ENCODE peak calls at places on chromosomes 11 and 22, in six cellular contexts. Y is bronchial epithelial cell, K is uterus, U is psoas muscle, B is esophagus squamous epithelium, H is fibroblast of lung. D is an unnamed sample. For H3K27me3 and H3K36me3, the result is how much of the 10 kb centered on the place peaks cover.

GRCh38 chr22:44037519-44038370 is 13.6 kb downstream of the PARVB start:
- DNase-seq in K (peak), H (peak), Y (peak), B (no peak), U (peak), D (peak)

GRCh38 chr11:62603072-62603408 is 1.4 kb upstream of the MTA2 start:
- DNase-seq in Y (no peak), K (no peak), H (no peak), B (no peak), U (no peak), D (no peak)

GRCh38 chr11:94868468-94868867 is 100.3 kb downstream of the AMOTL1 start:
- DNase-seq in Y (no peak), H (no peak), U (no peak), B (no peak), K (no peak), D (no peak)

GRCh38 chr11:108199446-108200321 is 22.8 kb downstream of the NPAT start:
- DNase-seq in H (peak), Y (peak), B (no peak), K (no peak), U (no peak), D (no peak)

GRCh38 chr22:35119494-35119893 is 53.5 kb downstream of the ISX start:
- DNase-seq in U (no peak), H (no peak), Y (no peak), K (no peak), B (no peak), D (no peak)

GRCh38 chr22:28015056-28015445 is 96.0 kb upstream of the PITPNB start:
- DNase-seq in B (no peak), U (no peak), K (no peak), Y (no peak), H (no peak), D (no peak)

GRCh38 chr22:19774628-19775027 is 14.1 kb downstream of the TBX1 start:
- DNase-seq in H (no peak), K (no peak), B (no peak), U (no peak), Y (no peak), D (no peak)

GRCh38 chr11:95790933-95791247 is 592 bp downstream of the CEP57 start:
- DNase-seq in K (peak), B (peak), Y (peak), U (no peak), H (peak), D (peak)

GRCh38 chr22:50086526-50086925 is 1.3 kb upstream of the MLC1 start:
- DNase-seq in K (no peak), U (no peak), B (no peak), Y (no peak), H (peak), D (no peak)

GRCh38 chr11:77401486-77402217 is 72.2 kb downstream of the PAK1 start:
- DNase-seq in H (no peak), B (no peak), U (no peak), K (no peak), Y (peak), D (peak)

GRCh38 chr11:108221981-108222685 is at the start of gene NPAT:
- DNase-seq in K (no peak), B (no peak), H (no peak), Y (no peak), U (no peak), D (no peak)

GRCh38 chr11:32448232-32448631 is 12.9 kb upstream of the WT1 start:
- DNase-seq in H (peak), Y (peak), U (no peak), K (no peak), B (no peak), D (no peak)

GRCh38 chr11:26621147-26621546 is 49.1 kb upstream of the MUC15 start:
- DNase-seq in K (no peak), H (peak), U (no peak), Y (peak), B (no peak), D (peak)

GRCh38 chr11:123407124-123407995 is 22.7 kb upstream of the GRAMD1B start:
- DNase-seq in Y (peak), B (no peak), H (peak), U (peak), K (no peak), D (peak)

GRCh38 chr11:17714356-17714854 is 5.0 kb upstream of the MYOD1 start:
- DNase-seq in K (no peak), Y (no peak), U (peak), H (no peak), B (no peak), D (no peak)
- H3K27me3 ChIP-seq in K (under half), Y (under half), U (under half), H (under half), B (under half), D (under half)

GRCh38 chr22:29314074-29314473 is 1.4 kb downstream of the RASL10A start:
- DNase-seq in U (peak), B (no peak), Y (no peak), H (no peak), K (no peak), D (no peak)

GRCh38 chr22:29311468-29312217 is 3.9 kb downstream of the RASL10A start:
- DNase-seq in Y (no peak), K (peak), U (peak), B (no peak), H (no peak), D (no peak)

GRCh38 chr22:29312218-29313125 is 3.0 kb downstream of the RASL10A start:
- DNase-seq in Y (no peak), K (no peak), H (no peak), U (no peak), B (no peak), D (no peak)

GRCh38 chr22:29314537-29315285 is 786 bp downstream of the RASL10A start:
- DNase-seq in K (no peak), H (no peak), B (no peak), Y (no peak), U (peak), D (no peak)

DNA sequence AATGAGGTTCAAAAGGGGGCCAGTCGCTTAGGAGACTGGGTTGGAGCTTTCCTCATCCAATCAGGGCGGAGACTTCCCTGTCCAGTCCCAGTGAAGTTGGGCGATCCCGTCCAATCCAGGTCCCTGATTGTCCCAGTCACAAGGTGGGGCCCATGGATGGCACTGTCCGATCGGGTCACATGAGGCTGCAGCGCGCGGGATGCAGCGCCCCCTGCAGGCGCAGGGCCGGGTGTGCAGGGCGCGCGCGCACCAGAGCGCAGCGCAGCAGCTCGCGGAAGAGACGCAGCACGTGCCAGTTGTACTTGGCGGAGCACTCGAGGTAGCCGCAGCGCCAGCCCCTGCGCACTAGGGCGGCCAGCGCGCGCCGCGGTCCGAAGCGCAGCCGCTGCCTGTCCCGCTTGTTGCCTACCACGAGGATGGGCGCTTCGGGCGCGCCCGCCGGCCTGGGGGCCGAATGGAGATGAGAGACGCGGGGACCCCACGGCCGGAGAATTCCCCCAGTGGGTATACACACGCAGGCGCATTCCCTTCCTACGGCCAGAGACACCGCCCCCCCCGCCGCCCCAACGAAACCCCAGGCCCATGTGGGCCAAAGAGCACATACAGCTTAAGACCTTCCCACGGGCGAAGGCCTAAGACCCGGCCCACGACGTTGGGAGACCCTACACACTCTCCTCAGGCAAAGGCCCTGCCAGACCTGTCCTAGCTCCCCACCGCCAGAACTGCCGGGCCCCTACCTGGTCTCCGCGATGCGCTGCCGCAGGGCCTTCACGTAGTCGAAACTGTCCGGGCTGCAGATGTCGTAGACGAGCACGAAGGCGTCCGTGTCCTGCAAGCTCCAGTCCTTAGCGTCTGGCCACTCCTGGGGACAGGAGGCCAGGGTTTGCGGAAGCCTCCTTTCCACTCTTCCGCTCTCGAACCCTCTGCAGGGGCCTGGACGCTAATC is 2.1 kb downstream of the RASL10A start:
- DNase-seq in H (no peak), U (peak), K (peak), Y (no peak), B (no peak), D (no peak)
- H3K4me3 ChIP-seq in H (no peak), U (no peak), K (no peak), Y (no peak), B (peak), D (no peak)

DNA sequence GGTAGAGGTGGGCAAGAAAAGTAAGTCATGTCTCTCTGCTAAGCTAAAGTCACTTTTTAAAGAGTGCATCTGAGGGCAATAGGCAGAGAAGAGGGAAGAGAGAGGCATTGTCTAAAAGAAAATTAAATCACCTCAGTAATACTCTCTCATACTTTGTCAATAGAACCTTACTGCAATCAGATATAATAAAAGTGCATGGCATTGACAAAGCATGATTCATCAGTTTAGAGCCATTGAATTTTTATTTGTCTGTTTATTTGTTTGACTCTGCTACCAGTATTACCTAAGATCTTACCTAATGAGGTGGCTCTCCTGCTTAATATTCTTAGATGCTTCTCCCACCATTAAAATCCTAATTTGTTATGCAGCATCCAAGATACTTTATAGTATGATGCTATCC is 209.0 kb downstream of the PGR start:
- DNase-seq in K (no peak), Y (peak), B (no peak), U (no peak), H (no peak), D (no peak)
- H3K36me3 ChIP-seq in K (under half), Y (under half), B (under half), U (under half), H (under half), D (under half)

GRCh38 chr11:116578971-116579687 is 193.7 kb downstream of the BUD13 start:
- DNase-seq in B (no peak), U (no peak), K (peak), Y (no peak), H (no peak), D (peak)
- H3K27me3 ChIP-seq in B (under half), U (under half), K (under half), Y (under half), H (under half), D (under half)

DNA sequence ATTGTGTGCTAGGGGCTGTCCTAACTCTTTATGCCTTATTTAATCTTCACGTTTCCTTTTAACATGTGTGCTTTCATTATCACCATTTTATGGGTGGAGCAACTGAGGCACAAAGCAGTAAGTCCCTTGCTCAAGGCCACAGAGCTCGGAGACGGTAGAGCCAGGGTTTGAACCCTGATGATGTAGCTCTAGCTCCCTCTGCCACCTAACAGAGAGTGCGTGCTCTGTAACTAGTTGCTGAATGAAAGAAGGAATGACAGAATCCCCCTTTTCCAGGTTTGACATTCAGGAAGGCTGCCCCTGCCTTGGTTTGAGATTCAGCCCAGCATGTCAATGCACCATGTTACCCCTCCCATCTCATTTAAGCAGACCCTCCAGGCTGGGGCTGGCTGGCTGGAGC is 193.3 kb upstream of the NAV2 start:
- DNase-seq in K (no peak), B (no peak), Y (no peak), U (no peak), H (no peak), D (no peak)
- H3K4me3 ChIP-seq in K (no peak), B (no peak), Y (no peak), U (no peak), H (no peak), D (no peak)

GRCh38 chr11:65634440-65634839 is 3.5 kb upstream of the SIPA1 start:
- DNase-seq in Y (no peak), H (no peak), K (no peak), U (no peak), B (no peak), D (no peak)
- H3K36me3 ChIP-seq in Y (under half), H (under half), K (under half), U (under half), B (half or more), D (under half)

DNA sequence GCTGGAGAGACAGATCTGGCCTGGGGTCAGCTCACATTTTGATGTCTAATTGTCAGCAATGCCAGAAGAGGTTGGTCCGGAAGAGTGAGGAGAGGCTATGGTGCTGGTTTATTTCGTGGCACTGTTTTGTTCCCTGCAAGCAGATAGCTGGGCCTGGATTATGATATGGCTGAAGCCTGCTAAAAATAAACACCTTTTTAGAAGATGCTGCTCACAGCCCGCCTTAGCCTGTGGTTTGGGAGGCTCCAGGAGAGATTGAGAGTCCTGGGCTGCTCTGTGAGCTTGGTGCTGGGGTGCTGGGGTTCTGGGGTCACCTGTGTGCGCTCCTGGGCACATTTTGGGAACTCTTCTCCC is 29.6 kb upstream of the ALX4 start:
- DNase-seq in U (no peak), K (no peak), H (no peak), B (no peak), Y (no peak), D (no peak)
- H3K27me3 ChIP-seq in U (under half), K (under half), H (under half), B (under half), Y (under half), D (under half)

DNA sequence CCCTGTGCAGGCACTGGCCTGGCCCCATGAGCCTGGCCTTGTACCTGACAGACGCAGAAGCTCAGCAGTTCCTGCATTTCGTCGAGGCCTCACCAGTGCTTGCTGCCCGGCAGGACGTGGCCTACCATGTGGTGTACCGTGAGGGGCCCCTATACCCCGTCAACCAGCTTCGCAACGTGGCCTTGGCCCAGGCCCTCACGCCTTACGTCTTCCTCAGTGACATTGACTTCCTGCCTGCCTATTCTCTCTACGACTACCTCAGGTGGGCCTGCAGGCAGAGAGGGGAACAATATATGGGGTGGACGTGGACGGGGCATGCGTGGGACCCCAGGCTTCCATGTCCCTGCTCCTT is 4.9 kb downstream of the LARGE2 start:
- DNase-seq in U (no peak), K (no peak), H (no peak), B (no peak), Y (no peak), D (no peak)
- H3K4me3 ChIP-seq in U (no peak), K (no peak), H (no peak), B (no peak), Y (no peak), D (no peak)

GRCh38 chr11:13277719-13278619 is at the start of gene BMAL1:
- DNase-seq in H (peak), U (peak), K (peak), Y (no peak), B (no peak), D (peak)
- H3K36me3 ChIP-seq in H (under half), U (under half), K (under half), Y (under half), B (under half), D (under half)